ENCODE peak calls at places on chromosomes 1 and 21, in four cellular contexts. S, Z, Y and U are unnamed samples.

GRCh38 chr1:231407049-231407448 is 15.0 kb downstream of the EGLN1 start:
- DNase-seq in S (no peak), Z (no peak), Y (no peak), U (no peak)

GRCh38 chr1:159845751-159846531 is 16.5 kb downstream of the VSIG8 start:
- DNase-seq in S (no peak), Z (no peak), Y (no peak), U (no peak)

GRCh38 chr1:202781180-202781579 is 27.0 kb downstream of the KDM5B start:
- DNase-seq in S (no peak), Z (no peak), Y (no peak), U (no peak)

GRCh38 chr1:201763439-201764140 is 65.4 kb upstream of the IPO9 start:
- DNase-seq in S (no peak), Z (no peak), Y (no peak), U (no peak)

GRCh38 chr21:36663033-36663855 is 35.7 kb upstream of the SIM2 start:
- DNase-seq in S (no peak), Z (no peak), Y (no peak), U (no peak)

GRCh38 chr1:1230656-1231399 is 973 bp downstream of the SDF4 start:
- DNase-seq in S (peak; percentile 45), Z (no peak), Y (peak; percentile 60), U (no peak)

GRCh38 chr1:43864111-43865045 is 69.2 kb upstream of the ARTN start:
- DNase-seq in S (no peak), Z (no peak), Y (peak; percentile 66), U (no peak)

GRCh38 chr1:234315091-234315541 is 58.1 kb upstream of the COA6 start:
- DNase-seq in S (no peak), Z (no peak), Y (no peak), U (no peak)

GRCh38 chr1:66302810-66303209 is 231.1 kb upstream of the SGIP1 start:
- DNase-seq in S (no peak), Z (no peak), Y (no peak), U (no peak)

GRCh38 chr1:224245188-224245587 is 62.1 kb downstream of the DEGS1 start:
- DNase-seq in S (no peak), Z (no peak), Y (no peak), U (no peak)

GRCh38 chr1:170414989-170415733 is 116.8 kb upstream of the GORAB start:
- DNase-seq in S (no peak), Z (no peak), Y (no peak), U (no peak)

GRCh38 chr1:17826165-17826488 is 71.0 kb downstream of the ACTL8 start:
- DNase-seq in S (peak; percentile 8), Z (no peak), Y (peak; percentile 84), U (peak; percentile 23)

GRCh38 chr21:42835211-42835610 is 44.1 kb downstream of the WDR4 start:
- DNase-seq in S (no peak), Z (no peak), Y (no peak), U (no peak)

GRCh38 chr1:232014941-232015340 is 388.4 kb downstream of the DISC1 start:
- DNase-seq in S (no peak), Z (no peak), Y (no peak), U (no peak)

GRCh38 chr1:201490708-201491131 is 16.2 kb downstream of the CSRP1 start:
- DNase-seq in S (no peak), Z (no peak), Y (no peak), U (no peak)

DNA sequence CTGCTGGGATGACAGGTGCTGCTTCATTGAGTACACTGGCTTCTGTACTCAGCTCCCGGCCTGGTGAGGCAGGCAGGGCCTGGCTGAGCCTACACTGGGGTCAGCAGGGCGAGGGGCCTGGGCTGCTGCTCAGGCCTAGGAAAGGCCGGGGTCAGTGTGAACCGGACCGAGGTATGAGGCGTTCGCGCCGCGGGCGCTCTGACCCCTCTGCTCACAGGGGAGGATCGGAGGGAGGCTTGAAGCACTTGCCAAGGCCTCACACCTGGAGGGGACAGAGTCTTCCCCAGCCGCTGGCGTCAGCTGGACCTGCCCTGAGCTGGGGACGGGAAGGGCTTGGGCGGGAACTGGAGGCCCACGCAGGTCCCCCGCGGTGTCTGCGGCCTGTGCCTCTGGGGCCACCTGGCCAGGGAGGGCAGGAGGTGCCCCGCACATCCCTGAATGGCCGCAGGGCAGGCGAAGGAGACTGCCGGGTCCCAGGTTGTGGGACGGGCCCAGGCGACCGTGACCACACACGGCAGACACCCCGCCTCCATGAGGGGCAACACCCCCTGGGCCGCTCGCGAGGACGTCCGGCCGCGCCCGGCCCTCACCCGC is 466 bp downstream of the PEX10 start:
- DNase-seq in S (no peak), Z (no peak), Y (peak; percentile 89), U (no peak)
- TF ChIP-seq YY1 in S (no peak), Z (no peak), Y (no peak), U (no peak)

GRCh38 chr1:55622071-55622470 is 406.9 kb upstream of the USP24 start:
- DNase-seq in S (no peak), Z (no peak), Y (no peak), U (no peak)
- H3K9me3 ChIP-seq in S (no peaks in the 10 kb centered on the region), Z (no peaks in the 10 kb centered on the region), Y (no peaks in the 10 kb centered on the region), U (peaks cover 48% of the 10 kb centered on the region)

GRCh38 chr1:228060458-228061190 is 21.9 kb upstream of the ARF1 start:
- DNase-seq in S (no peak), Z (no peak), Y (peak; percentile 50), U (peak; percentile 54)
- H3K4me3 ChIP-seq in S (no peak overlapping the region), Z (peak overlapping the region; percentile 50), Y (peak overlapping the region; percentile 45), U (peak overlapping the region; percentile 52)

GRCh38 chr1:8680628-8681316 is 136.7 kb downstream of the RERE start:
- DNase-seq in S (no peak), Z (no peak), Y (no peak), U (no peak)

GRCh38 chr1:8681911-8682310 is 135.5 kb downstream of the RERE start:
- DNase-seq in S (no peak), Z (no peak), Y (no peak), U (no peak)

GRCh38 chr1:8684590-8684989 is 132.8 kb downstream of the RERE start:
- DNase-seq in S (no peak), Z (no peak), Y (no peak), U (no peak)

GRCh38 chr1:8681317-8681650 is 136.2 kb downstream of the RERE start:
- DNase-seq in S (no peak), Z (no peak), Y (no peak), U (no peak)

GRCh38 chr1:8682573-8682972 is 134.9 kb downstream of the RERE start:
- DNase-seq in S (no peak), Z (no peak), Y (no peak), U (no peak)
- TF ChIP-seq YY1 in S (no peak), Z (no peak), Y (no peak), U (no peak)

GRCh38 chr21:38223893-38224540 is 32.8 kb upstream of the KCNJ15 start:
- DNase-seq in S (peak; percentile 13), Z (no peak), Y (no peak), U (peak; percentile 28)

GRCh38 chr21:38227401-38227800 is 29.4 kb upstream of the KCNJ15 start:
- DNase-seq in S (no peak), Z (no peak), Y (no peak), U (no peak)

GRCh38 chr21:38228115-38228514 is 28.7 kb upstream of the KCNJ15 start:
- DNase-seq in S (no peak), Z (peak; percentile 9), Y (no peak), U (no peak)

GRCh38 chr21:38234395-38235142 is 22.2 kb upstream of the KCNJ15 start:
- DNase-seq in S (no peak), Z (no peak), Y (no peak), U (no peak)

DNA sequence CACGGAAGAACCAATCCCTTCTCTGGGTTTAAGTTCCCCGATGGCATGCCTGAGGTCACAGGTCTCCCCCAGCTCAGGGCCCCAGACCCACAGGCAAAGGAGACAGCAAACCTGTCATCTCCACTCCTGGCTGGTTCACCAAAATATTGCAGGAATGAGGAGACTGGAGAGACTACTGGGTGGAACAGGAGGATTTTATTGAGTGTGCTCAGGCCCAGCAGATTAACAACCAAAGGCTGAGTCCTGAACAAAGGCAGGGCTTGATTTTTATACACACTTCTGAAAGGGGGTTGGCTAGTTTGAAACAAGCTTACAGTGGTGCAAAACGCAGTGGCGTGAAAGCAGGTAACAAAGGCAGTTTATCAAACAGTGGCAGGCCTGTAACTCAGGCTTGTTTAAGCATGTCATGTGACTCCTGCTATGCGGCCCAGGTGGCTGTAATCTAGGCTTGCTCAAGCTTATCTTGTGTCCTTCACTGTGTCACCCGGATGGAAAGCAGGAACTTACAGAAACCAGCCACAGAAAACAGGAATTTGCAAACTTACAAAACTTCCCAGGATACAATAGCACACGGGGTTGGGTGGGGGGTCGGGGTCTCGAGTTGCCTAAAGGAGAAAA is 27.4 kb upstream of the KCNJ15 start:
- DNase-seq in S (no peak), Z (no peak), Y (no peak), U (no peak)
- H3K9me3 ChIP-seq in S (peaks cover 36% of the 10 kb centered on the region), Z (peaks cover 57% of the 10 kb centered on the region), Y (peaks cover 5% of the 10 kb centered on the region), U (peaks cover 68% of the 10 kb centered on the region)